ENCODE peak calls at places on chromosomes 7 and 10, in ten cellular contexts. L is PC-3, K is A549, O is HepG2, I is astrocyte, E is neural progenitor cell, A is HCT116, S is IMR-90, Q is fibroblast of lung, M is endothelial cell of umbilical vein. H is an unnamed sample. For H3K9me3, the result is how much of the 10 kb centered on the place peaks cover.

GRCh38 chr10:24889636-24890035 is 62.8 kb downstream of the PRTFDC1 start:
- DNase-seq in E (no peak), Q (no peak), K (peak), I (peak), A (no peak), L (peak), O (no peak), S (no peak), M (no peak), H (no peak)

GRCh38 chr10:124725171-124725631 is 19.0 kb downstream of the FAM53B start:
- DNase-seq in M (no peak), S (no peak), O (no peak), Q (no peak), A (no peak), L (no peak), E (no peak), K (no peak), I (no peak), H (no peak)

GRCh38 chr7:111527545-111527944 is 34.7 kb downstream of the IMMP2L start:
- DNase-seq in L (no peak), K (no peak), I (no peak), E (no peak), O (no peak), S (no peak), Q (no peak), M (no peak), A (no peak), H (no peak)

GRCh38 chr10:8235253-8236027 is 181.0 kb downstream of the GATA3 start:
- DNase-seq in I (no peak), A (no peak), E (no peak), L (no peak), O (no peak), K (no peak), M (no peak), Q (no peak), S (no peak), H (peak)

GRCh38 chr10:131576341-131577177 is 265.0 kb upstream of the TCERG1L start:
- DNase-seq in Q (no peak), A (no peak), E (no peak), S (no peak), K (no peak), I (no peak), L (no peak), O (no peak), M (no peak), H (no peak)

GRCh38 chr10:74718208-74718607 is 108.2 kb upstream of the KAT6B start:
- DNase-seq in M (no peak), L (no peak), K (no peak), S (no peak), I (no peak), E (no peak), A (no peak), Q (no peak), O (no peak), H (no peak)

GRCh38 chr10:37713132-37713501 is 144.3 kb downstream of the ZNF248 start:
- DNase-seq in K (no peak), M (no peak), Q (no peak), O (no peak), S (no peak), I (no peak), A (no peak), L (no peak), E (no peak), H (no peak)

GRCh38 chr7:50684702-50685074 is 98.0 kb downstream of the GRB10 start:
- DNase-seq in Q (no peak), A (no peak), M (no peak), S (no peak), K (no peak), E (no peak), O (no peak), I (no peak), L (no peak), H (no peak)

GRCh38 chr10:134205-134742 is 981 bp upstream of the ZMYND11 start:
- DNase-seq in Q (peak), E (peak), M (peak), L (peak), S (peak), K (no peak), I (no peak), O (no peak), A (no peak), H (no peak)

GRCh38 chr7:107678110-107678753 is 17.6 kb downstream of the SLC26A4 start:
- DNase-seq in M (no peak), A (no peak), E (no peak), I (no peak), L (no peak), Q (no peak), S (no peak), K (no peak), O (peak), H (no peak)
- H3K4me2 ChIP-seq in M (no peak), A (no peak), E (no peak), I (no peak), L (no peak), Q (no peak), S (no peak), K (no peak), O (no peak), H (no peak)

DNA sequence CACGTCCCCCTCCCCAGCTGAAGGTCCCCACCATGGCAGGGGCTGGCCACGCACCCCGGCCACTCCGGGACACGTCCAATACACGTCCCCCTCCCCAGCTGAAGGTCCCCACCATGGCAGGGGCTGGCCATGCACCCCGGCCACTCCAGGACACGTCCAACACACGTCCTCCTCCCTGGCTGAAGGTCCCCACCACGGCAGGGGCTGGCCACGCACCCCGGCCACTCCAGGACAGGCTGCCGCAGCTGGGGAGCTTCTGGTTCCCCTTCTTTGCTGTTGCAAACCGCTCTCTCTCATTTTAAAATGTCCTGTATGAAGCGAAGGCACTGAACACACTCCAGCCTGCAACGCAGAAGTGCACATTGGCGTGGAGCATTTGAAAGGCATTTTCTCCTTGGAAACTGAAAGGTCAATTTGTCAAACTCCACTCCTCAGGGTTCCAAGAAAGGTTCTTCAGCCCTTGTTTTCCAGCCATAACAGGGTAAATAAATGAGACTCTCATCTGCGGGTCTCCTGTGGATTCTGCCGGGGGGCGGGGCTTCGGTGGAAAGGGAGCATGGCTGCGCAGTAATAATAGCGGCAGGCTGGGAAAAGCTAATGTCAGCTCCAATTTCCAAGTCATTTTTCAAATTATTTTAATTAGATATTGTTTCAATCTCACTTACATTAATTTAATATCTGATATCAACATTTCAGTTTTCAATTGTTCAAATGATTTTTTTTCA is 580.3 kb downstream of the DNAJB6 start:
- DNase-seq in A (no peak), E (no peak), M (no peak), I (no peak), Q (no peak), S (no peak), K (no peak), L (no peak), O (no peak), H (no peak)
- H3K9me3 ChIP-seq in A (under half), E (under half), M (under half), I (under half), Q (under half), S (under half), K (under half), L (under half), O (under half), H (under half)

GRCh38 chr10:87803831-87804230 is 14.2 kb downstream of the ATAD1 start:
- DNase-seq in S (no peak), M (no peak), I (no peak), K (no peak), L (no peak), A (no peak), E (no peak), Q (no peak), O (no peak), H (no peak)

GRCh38 chr10:87799860-87800259 is 18.2 kb downstream of the ATAD1 start:
- DNase-seq in Q (no peak), I (no peak), O (no peak), A (no peak), M (no peak), K (no peak), E (no peak), L (no peak), S (no peak), H (no peak)

GRCh38 chr10:87794285-87794684 is 23.7 kb downstream of the ATAD1 start:
- DNase-seq in O (no peak), S (no peak), E (no peak), M (no peak), K (no peak), A (no peak), L (no peak), I (no peak), Q (no peak), H (no peak)

GRCh38 chr10:87803328-87803727 is 14.7 kb downstream of the ATAD1 start:
- DNase-seq in O (no peak), E (no peak), A (no peak), M (no peak), K (no peak), S (no peak), L (no peak), Q (no peak), I (no peak), H (no peak)

DNA sequence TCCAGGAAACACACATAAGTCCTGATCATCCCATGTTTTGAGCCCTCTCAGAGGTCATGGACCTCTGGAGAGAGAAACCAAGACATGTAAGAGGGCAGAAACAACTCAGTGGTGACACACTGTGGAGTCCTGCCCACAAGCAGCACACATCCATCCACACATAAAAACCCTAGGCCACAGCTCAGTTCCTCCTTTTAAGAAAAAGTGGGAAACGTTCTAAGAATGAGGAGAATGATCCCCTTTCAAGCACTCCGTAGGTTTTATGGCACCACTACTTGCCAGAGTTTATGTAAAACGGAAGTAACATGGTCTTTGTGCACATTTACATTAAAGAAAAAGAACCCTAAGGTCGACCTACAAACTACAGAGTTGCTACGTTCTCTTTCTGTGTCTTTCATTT is 19.9 kb downstream of the ATAD1 start:
- DNase-seq in I (no peak), L (no peak), K (no peak), S (no peak), A (no peak), M (no peak), O (no peak), Q (no peak), E (no peak), H (no peak)
- H3K4me2 ChIP-seq in I (no peak), L (no peak), K (no peak), S (no peak), A (no peak), M (no peak), O (no peak), Q (no peak), E (no peak), H (no peak)

GRCh38 chr7:157815061-157816022 is 478.5 kb downstream of the DNAJB6 start:
- DNase-seq in E (no peak), L (no peak), A (no peak), S (no peak), M (no peak), I (no peak), O (no peak), Q (no peak), K (no peak), H (no peak)
- H3K9me3 ChIP-seq in E (under half), L (under half), A (under half), S (half or more), M (under half), I (under half), O (under half), Q (under half), K (under half), H (under half)

DNA sequence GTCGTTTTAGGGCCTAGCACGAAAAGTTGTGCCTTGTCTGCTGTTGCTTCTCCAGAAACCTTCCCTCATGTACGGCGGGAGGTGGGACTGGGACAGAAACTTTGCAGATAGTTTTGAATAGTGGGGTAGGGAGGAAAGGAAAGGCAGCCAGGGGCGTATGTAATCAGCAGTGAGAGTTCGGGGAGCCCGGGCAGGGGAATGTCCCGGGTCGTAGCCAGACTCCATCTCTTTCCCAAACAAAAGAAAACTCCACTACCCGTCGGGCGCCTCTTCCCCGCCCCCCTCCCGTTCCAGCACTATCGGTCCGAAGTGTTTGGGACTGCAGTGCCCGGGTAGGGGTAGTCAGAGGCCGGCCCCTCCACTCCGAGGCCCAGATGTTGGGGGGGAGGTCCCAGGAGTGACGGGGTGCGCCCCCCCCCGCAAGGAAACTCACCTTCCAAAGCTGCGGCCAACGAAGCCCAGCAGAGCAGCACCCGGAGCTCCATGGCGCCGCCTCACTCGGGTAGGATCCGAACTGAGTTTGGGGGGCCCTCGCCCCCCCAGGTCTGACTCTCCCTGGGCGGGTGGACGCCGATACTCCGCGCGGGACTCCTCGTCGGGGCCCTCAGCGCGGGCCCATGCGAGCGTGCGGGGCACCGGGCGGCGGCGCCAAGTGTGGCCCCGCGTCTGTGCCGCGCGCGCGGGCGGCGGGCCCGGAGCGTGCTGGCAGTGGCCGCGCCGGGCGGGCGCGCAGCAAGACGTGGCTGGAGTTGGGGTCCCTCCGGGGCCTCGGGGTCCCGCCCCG is 585 bp downstream of the EPHB4 start:
- DNase-seq in O (no peak), L (no peak), K (no peak), A (no peak), Q (no peak), E (peak), I (no peak), S (no peak), M (peak), H (no peak)
- H3K4me2 ChIP-seq in O (peak), L (peak), K (peak), A (peak), Q (peak), E (peak), I (peak), S (peak), M (peak), H (peak)

DNA sequence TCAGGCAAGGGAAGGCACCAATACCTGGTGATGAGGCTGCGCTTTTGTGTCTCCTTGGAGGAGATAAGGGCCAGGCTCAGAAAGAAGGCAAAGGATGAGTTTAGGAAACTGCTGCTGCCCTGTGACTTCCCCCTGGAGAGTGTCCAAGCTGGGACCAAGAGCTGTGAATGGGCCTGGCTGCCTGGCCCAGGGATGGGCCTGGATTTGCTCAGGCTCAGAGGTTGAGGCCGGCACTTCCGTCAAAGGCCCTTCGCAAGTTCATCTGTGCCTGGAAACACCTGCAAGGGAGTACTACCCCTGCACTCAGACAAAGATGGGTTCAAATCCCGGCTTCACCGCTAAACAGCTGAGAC is 50.5 kb upstream of the NANOS1 start:
- DNase-seq in E (no peak), I (no peak), S (no peak), A (no peak), L (no peak), Q (no peak), O (no peak), K (no peak), M (no peak), H (peak)
- H3K9me3 ChIP-seq in E (under half), I (under half), S (under half), A (under half), L (under half), Q (under half), O (under half), K (under half), M (under half), H (under half)

DNA sequence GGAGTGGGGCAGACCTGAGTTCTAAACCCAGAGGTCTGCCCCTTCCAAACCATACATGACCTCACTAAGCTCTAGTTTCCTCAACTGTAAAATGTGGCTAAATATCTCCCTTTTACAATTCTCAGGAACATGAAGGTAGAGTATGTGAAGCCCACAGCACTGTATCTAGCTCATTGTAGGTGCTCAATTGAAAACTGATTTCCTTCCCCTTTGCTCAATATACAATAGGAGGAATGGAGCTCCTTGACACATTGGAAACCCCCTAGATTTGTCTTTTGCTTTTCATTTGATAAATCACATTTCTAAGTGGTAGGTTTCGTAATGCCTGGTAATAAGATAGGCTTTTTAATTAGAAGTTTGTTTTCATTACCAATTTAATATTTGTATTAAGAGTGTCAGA is 153.3 kb downstream of the ARID5B start:
- DNase-seq in M (no peak), I (no peak), A (no peak), O (no peak), K (no peak), Q (no peak), S (no peak), E (no peak), L (no peak), H (no peak)
- H3K4me2 ChIP-seq in M (no peak), I (peak), A (no peak), O (peak), K (no peak), Q (peak), S (peak), E (no peak), L (no peak), H (no peak)

GRCh38 chr7:63042730-63043511 is 955.7 kb upstream of the ZNF722 start:
- DNase-seq in A (no peak), S (no peak), E (no peak), K (no peak), L (no peak), O (no peak), M (no peak), Q (no peak), I (no peak), H (no peak)
- H3K9me3 ChIP-seq in A (under half), S (half or more), E (half or more), K (under half), L (under half), O (half or more), M (under half), Q (under half), I (under half), H (half or more)

DNA sequence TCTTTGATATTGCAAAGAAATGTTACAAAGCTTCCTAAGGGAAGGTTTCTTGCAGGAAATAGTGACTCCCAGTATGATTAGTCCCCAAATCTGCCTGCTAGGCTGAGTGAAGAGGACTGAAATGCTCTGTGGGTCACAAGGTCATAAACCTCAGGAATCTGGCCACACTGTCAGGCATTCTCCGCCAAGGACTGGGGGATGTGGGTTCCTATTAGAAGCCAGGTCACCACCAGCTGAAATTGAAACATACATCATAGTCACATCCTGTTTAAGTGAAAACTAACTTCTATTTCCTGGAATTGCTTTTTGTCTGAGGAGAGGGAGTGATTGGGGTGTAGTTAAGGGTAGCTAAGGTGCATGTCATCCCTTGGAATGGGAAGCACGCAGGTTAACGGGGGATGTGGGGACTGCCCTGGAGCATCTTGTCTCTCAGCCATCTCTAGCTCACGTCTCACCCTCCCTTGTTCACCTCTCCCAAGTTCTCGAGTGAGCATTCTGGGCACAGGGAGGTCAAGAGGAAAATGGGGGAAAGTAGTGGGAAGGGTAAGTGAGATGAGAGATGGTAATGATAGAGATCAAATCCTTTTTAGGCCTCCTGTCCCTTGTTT is 12.0 kb upstream of the GSAP start:
- DNase-seq in Q (peak), L (peak), I (peak), O (no peak), M (peak), A (no peak), K (no peak), E (peak), S (peak), H (no peak)
- H3K4me2 ChIP-seq in Q (no peak), L (peak), I (peak), O (no peak), M (peak), A (no peak), K (no peak), E (peak), S (peak), H (no peak)

GRCh38 chr7:71595176-71595575 is 463.2 kb downstream of the GALNT17 start:
- DNase-seq in I (peak), S (no peak), A (no peak), K (no peak), O (no peak), L (no peak), M (no peak), Q (no peak), E (no peak), H (no peak)
- H3K9me3 ChIP-seq in I (under half), S (under half), A (under half), K (under half), O (under half), L (under half), M (under half), Q (under half), E (under half), H (under half)